ENCODE peak calls at places on chromosomes 5 and 9, in seven cellular contexts. M is cardiac muscle cell, L is psoas muscle, I is tibial nerve, O is IMR-90, D is hepatocyte, V is brain microvascular endothelial cell. P is an unnamed sample.

GRCh38 chr5:59346987-59347386 is 546.5 kb downstream of the PDE4D start:
- DNase-seq in D (no peak), V (no peak), M (no peak), L (no peak), O (no peak), I (no peak), P (no peak)

GRCh38 chr5:5886812-5887486 is 464.5 kb downstream of the ICE1 start:
- DNase-seq in M (peak), I (no peak), V (no peak), L (peak), D (peak), O (no peak), P (no peak)

GRCh38 chr5:67221487-67222242 is 25.1 kb upstream of the CD180 start:
- DNase-seq in I (no peak), L (no peak), V (no peak), D (no peak), M (peak), O (no peak), P (no peak)

GRCh38 chr5:159877894-159878448 is 38.3 kb upstream of the ADRA1B start:
- DNase-seq in D (no peak), M (no peak), L (peak), V (no peak), I (no peak), O (no peak), P (peak)

GRCh38 chr9:122158202-122158601 is 1.4 kb downstream of the NDUFA8 start:
- DNase-seq in D (peak), O (peak), M (peak), L (no peak), V (peak), I (no peak), P (peak)

GRCh38 chr5:136802382-136802781 is 437.0 kb upstream of the TRPC7 start:
- DNase-seq in L (no peak), D (peak), M (peak), V (no peak), O (peak), I (no peak), P (peak)

GRCh38 chr5:145856285-145856818 is 16.5 kb downstream of the GRXCR2 start:
- DNase-seq in V (peak), M (peak), D (peak), L (peak), O (peak), I (peak), P (no peak)

GRCh38 chr5:117788596-117788995 is 1199.8 kb downstream of the DTWD2 start:
- DNase-seq in V (no peak), L (no peak), O (peak), D (peak), I (no peak), M (no peak), P (no peak)

GRCh38 chr9:69519470-69520240 is 152.5 kb downstream of the APBA1 start:
- DNase-seq in D (no peak), L (no peak), M (no peak), V (no peak), I (no peak), O (no peak), P (no peak)

GRCh38 chr9:26947736-26948135 is 694 bp upstream of the PLAA start:
- DNase-seq in L (no peak), O (no peak), I (no peak), D (no peak), V (no peak), M (no peak), P (no peak)

GRCh38 chr9:71112866-71113265 is 8.6 kb downstream of the TRPM3 start:
- DNase-seq in L (no peak), O (no peak), M (no peak), I (no peak), V (no peak), D (no peak), P (no peak)

GRCh38 chr5:10695055-10695649 is 65.9 kb downstream of the DAP start:
- DNase-seq in L (peak), D (peak), M (peak), V (peak), O (peak), I (peak), P (peak)

GRCh38 chr9:107749787-107750444 is 260.3 kb upstream of the KLF4 start:
- DNase-seq in V (peak), O (peak), I (peak), D (peak), M (no peak), L (peak), P (peak)

GRCh38 chr9:124258765-124259272 is 1.1 kb downstream of the NEK6 start:
- DNase-seq in M (peak), O (no peak), V (no peak), L (no peak), I (no peak), D (no peak), P (no peak)

GRCh38 chr9:90975666-90976538 is 174.3 kb downstream of the SYK start:
- DNase-seq in M (no peak), V (no peak), I (no peak), L (no peak), D (no peak), O (no peak), P (no peak)

GRCh38 chr9:32431940-32432555 is 47.6 kb downstream of the ACO1 start:
- DNase-seq in D (peak), I (no peak), O (peak), V (peak), M (peak), L (peak), P (no peak)

GRCh38 chr9:69476016-69476415 is 151.0 kb downstream of the ENTREP1 start:
- DNase-seq in L (no peak), I (no peak), O (no peak), D (no peak), V (no peak), M (peak), P (no peak)

GRCh38 chr5:89729623-89730390 is 679.7 kb downstream of the CETN3 start:
- DNase-seq in I (no peak), O (no peak), D (peak), M (no peak), L (no peak), V (no peak), P (no peak)

GRCh38 chr5:61306531-61307195 is 25.4 kb upstream of the ZSWIM6 start:
- DNase-seq in M (no peak), O (peak), V (peak), L (no peak), D (peak), I (no peak), P (no peak)

GRCh38 chr5:132012385-132013005 is 1.0 kb upstream of the ACSL6 start:
- DNase-seq in O (peak), D (peak), M (peak), L (peak), I (no peak), V (peak), P (no peak)

GRCh38 chr5:37789991-37790390 is 49.9 kb downstream of the GDNF start:
- DNase-seq in D (no peak), O (peak), I (no peak), L (no peak), V (no peak), M (no peak), P (no peak)

GRCh38 chr5:57316798-57317327 is 143.0 kb downstream of the GPBP1 start:
- DNase-seq in D (peak), I (no peak), L (no peak), V (peak), O (peak), M (peak), P (no peak)

GRCh38 chr5:61653802-61654580 is 321.9 kb downstream of the ZSWIM6 start:
- DNase-seq in I (no peak), O (no peak), D (no peak), L (no peak), M (no peak), V (no peak), P (no peak)

GRCh38 chr5:109410389-109411174 is 808 bp upstream of the PJA2 start:
- DNase-seq in L (peak), O (peak), V (peak), D (peak), M (peak), I (peak), P (no peak)

GRCh38 chr5:81315336-81315735 is 13.9 kb downstream of the ZCCHC9 start:
- DNase-seq in O (peak), I (no peak), M (no peak), L (no peak), V (peak), D (no peak), P (no peak)

GRCh38 chr9:122228191-122228905 is 409 bp downstream of the LHX6 start:
- DNase-seq in I (no peak), M (peak), L (no peak), D (no peak), O (no peak), V (no peak), P (no peak)

GRCh38 chr9:91143162-91143561 is 218.6 kb downstream of the AUH start:
- DNase-seq in L (no peak), D (no peak), V (no peak), M (no peak), I (no peak), O (no peak), P (no peak)

GRCh38 chr5:17991775-17992174 is 357.5 kb downstream of the TAF11L14 start:
- DNase-seq in V (no peak), M (peak), I (no peak), D (no peak), O (no peak), L (no peak), P (no peak)

GRCh38 chr9:35923927-35924763 is 14.9 kb downstream of the SPAAR start:
- DNase-seq in M (no peak), V (peak), L (peak), I (no peak), O (peak), D (peak), P (peak)

GRCh38 chr9:92666912-92667532 is 2.9 kb downstream of the IPPK start:
- DNase-seq in M (no peak), L (no peak), V (no peak), I (no peak), O (no peak), D (no peak), P (no peak)
- H3K4me3 ChIP-seq in M (no peak), L (no peak), V (no peak), I (no peak), O (no peak), D (no peak), P (no peak)

GRCh38 chr5:167565555-167565954 is 725.9 kb upstream of the WWC1 start:
- DNase-seq in D (peak), V (peak), I (no peak), M (no peak), O (peak), L (no peak), P (no peak)
- TF ChIP-seq CTCF in D (peak), V (peak), I (no peak), M (peak), O (peak), L (no peak), P (peak)

GRCh38 chr9:37676411-37676830 is 25.7 kb downstream of the FRMPD1 start:
- DNase-seq in O (no peak), V (no peak), D (no peak), I (no peak), M (no peak), L (peak), P (peak)

GRCh38 chr9:37678789-37679273 is 28.1 kb downstream of the FRMPD1 start:
- DNase-seq in I (no peak), D (no peak), V (peak), L (no peak), M (no peak), O (no peak), P (no peak)

GRCh38 chr9:37675661-37676060 is 24.9 kb downstream of the FRMPD1 start:
- DNase-seq in D (no peak), L (no peak), M (no peak), I (no peak), V (no peak), O (no peak), P (no peak)

GRCh38 chr9:37679649-37680402 is 29.1 kb downstream of the FRMPD1 start:
- DNase-seq in V (no peak), D (no peak), I (no peak), L (no peak), O (no peak), M (no peak), P (no peak)

DNA sequence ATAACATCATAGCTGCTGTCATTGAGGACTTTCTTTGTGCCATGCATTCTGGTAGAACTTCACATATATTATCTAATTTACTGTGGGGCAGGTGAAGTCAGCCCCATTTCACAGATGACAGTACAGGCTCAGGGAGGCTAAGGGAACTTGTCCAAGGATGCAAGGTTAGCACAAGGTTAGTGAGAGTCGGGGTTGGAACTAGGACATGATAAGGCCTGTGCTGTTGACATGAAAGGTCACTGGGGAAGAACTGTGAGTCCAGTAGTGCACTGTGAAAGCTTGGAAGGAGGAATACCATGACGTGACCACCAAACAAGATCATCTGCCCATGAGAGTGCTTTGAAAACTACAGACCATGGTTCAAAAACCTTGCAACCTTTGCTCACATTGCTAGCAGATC is 26.7 kb downstream of the FRMPD1 start:
- DNase-seq in L (no peak), O (no peak), M (no peak), V (no peak), I (no peak), D (no peak), P (no peak)
- H3K4me3 ChIP-seq in L (no peak), O (no peak), M (no peak), V (no peak), I (no peak), D (no peak), P (no peak)

GRCh38 chr9:10232352-10232930 is 380.4 kb downstream of the PTPRD start:
- DNase-seq in L (no peak), O (peak), V (peak), M (no peak), D (peak), I (no peak), P (no peak)
- TF ChIP-seq CTCF in L (no peak), O (peak), V (peak), M (peak), D (peak), I (peak), P (peak)